ENCODE peak calls at places on chromosome 20, in eight cellular contexts. One of them, this sample, is unnamed.

GRCh38 chr20:25195014-25195961 is at the start of gene ENTPD6:
- DNase-seq in AML-193: peak
- DNase-seq in hepatic stellate cell: peak
- DNase-seq in endothelial cell: peak
- DNase-seq in iris pigment epithelial cell: peak
- DNase-seq in iPS-NIHi11: peak
- DNase-seq in astrocyte of the cerebellum: peak
- DNase-seq in NCI-H1105: peak
- DNase-seq in this sample: peak

GRCh38 chr20:33648396-33649004 is 13.6 kb upstream of the C20orf144 start:
- DNase-seq in hepatic stellate cell: no peak
- DNase-seq in NCI-H1105: no peak
- DNase-seq in AML-193: no peak
- DNase-seq in endothelial cell: no peak
- DNase-seq in iPS-NIHi11: no peak
- DNase-seq in iris pigment epithelial cell: no peak
- DNase-seq in astrocyte of the cerebellum: no peak
- DNase-seq in this sample: no peak

GRCh38 chr20:33787253-33787891 is 23.8 kb upstream of the CHMP4B start:
- DNase-seq in hepatic stellate cell: no peak
- DNase-seq in AML-193: no peak
- DNase-seq in iPS-NIHi11: no peak
- DNase-seq in iris pigment epithelial cell: no peak
- DNase-seq in NCI-H1105: no peak
- DNase-seq in endothelial cell: peak
- DNase-seq in astrocyte of the cerebellum: no peak
- DNase-seq in this sample: no peak

GRCh38 chr20:47790032-47790965 is 5.0 kb upstream of the SULF2 start:
- DNase-seq in astrocyte of the cerebellum: peak
- DNase-seq in iris pigment epithelial cell: peak
- DNase-seq in hepatic stellate cell: no peak
- DNase-seq in endothelial cell: no peak
- DNase-seq in AML-193: no peak
- DNase-seq in NCI-H1105: no peak
- DNase-seq in iPS-NIHi11: no peak
- DNase-seq in this sample: peak

GRCh38 chr20:50731930-50732690 is 730 bp downstream of the PARD6B start:
- DNase-seq in iris pigment epithelial cell: no peak
- DNase-seq in NCI-H1105: no peak
- DNase-seq in hepatic stellate cell: no peak
- DNase-seq in endothelial cell: no peak
- DNase-seq in iPS-NIHi11: no peak
- DNase-seq in AML-193: no peak
- DNase-seq in astrocyte of the cerebellum: no peak
- DNase-seq in this sample: no peak

GRCh38 chr20:3340443-3340842 is 67.0 kb downstream of the DNAAF9 start:
- DNase-seq in endothelial cell: no peak
- DNase-seq in iris pigment epithelial cell: peak
- DNase-seq in AML-193: no peak
- DNase-seq in iPS-NIHi11: no peak
- DNase-seq in astrocyte of the cerebellum: no peak
- DNase-seq in hepatic stellate cell: no peak
- DNase-seq in NCI-H1105: no peak
- DNase-seq in this sample: no peak

GRCh38 chr20:36506253-36506652 is 35.1 kb upstream of the MYL9 start:
- DNase-seq in iris pigment epithelial cell: peak
- DNase-seq in endothelial cell: no peak
- DNase-seq in AML-193: no peak
- DNase-seq in iPS-NIHi11: no peak
- DNase-seq in hepatic stellate cell: no peak
- DNase-seq in NCI-H1105: no peak
- DNase-seq in astrocyte of the cerebellum: no peak
- DNase-seq in this sample: no peak

GRCh38 chr20:1792274-1792673 is 102.9 kb upstream of the SIRPA start:
- DNase-seq in iris pigment epithelial cell: no peak
- DNase-seq in AML-193: no peak
- DNase-seq in iPS-NIHi11: no peak
- DNase-seq in hepatic stellate cell: no peak
- DNase-seq in endothelial cell: no peak
- DNase-seq in astrocyte of the cerebellum: no peak
- DNase-seq in NCI-H1105: no peak
- DNase-seq in this sample: no peak

GRCh38 chr20:11204926-11205768 is 531.3 kb upstream of the JAG1 start:
- DNase-seq in NCI-H1105: peak
- DNase-seq in astrocyte of the cerebellum: peak
- DNase-seq in AML-193: peak
- DNase-seq in iPS-NIHi11: peak
- DNase-seq in endothelial cell: peak
- DNase-seq in iris pigment epithelial cell: peak
- DNase-seq in hepatic stellate cell: no peak
- DNase-seq in this sample: no peak

GRCh38 chr20:38284893-38285444 is 19.0 kb upstream of the BPI start:
- DNase-seq in NCI-H1105: no peak
- DNase-seq in iPS-NIHi11: no peak
- DNase-seq in iris pigment epithelial cell: no peak
- DNase-seq in astrocyte of the cerebellum: no peak
- DNase-seq in AML-193: no peak
- DNase-seq in hepatic stellate cell: no peak
- DNase-seq in endothelial cell: no peak
- DNase-seq in this sample: no peak

GRCh38 chr20:46915580-46916243 is 21.1 kb downstream of the EYA2 start:
- DNase-seq in iris pigment epithelial cell: no peak
- DNase-seq in iPS-NIHi11: no peak
- DNase-seq in hepatic stellate cell: no peak
- DNase-seq in astrocyte of the cerebellum: no peak
- DNase-seq in NCI-H1105: no peak
- DNase-seq in endothelial cell: no peak
- DNase-seq in AML-193: no peak
- DNase-seq in this sample: no peak

GRCh38 chr20:10551732-10552724 is 116.9 kb downstream of the SLX4IP start:
- DNase-seq in iPS-NIHi11: peak
- DNase-seq in endothelial cell: no peak
- DNase-seq in AML-193: no peak
- DNase-seq in NCI-H1105: no peak
- DNase-seq in astrocyte of the cerebellum: no peak
- DNase-seq in iris pigment epithelial cell: no peak
- DNase-seq in hepatic stellate cell: no peak
- DNase-seq in this sample: no peak

GRCh38 chr20:13199279-13199678 is 21.8 kb upstream of the ISM1 start:
- DNase-seq in endothelial cell: no peak
- DNase-seq in iris pigment epithelial cell: no peak
- DNase-seq in NCI-H1105: no peak
- DNase-seq in AML-193: no peak
- DNase-seq in iPS-NIHi11: peak
- DNase-seq in hepatic stellate cell: no peak
- DNase-seq in astrocyte of the cerebellum: no peak
- DNase-seq in this sample: no peak

GRCh38 chr20:23514848-23515247 is 23.9 kb downstream of the CST8 start:
- DNase-seq in iris pigment epithelial cell: no peak
- DNase-seq in iPS-NIHi11: no peak
- DNase-seq in endothelial cell: no peak
- DNase-seq in NCI-H1105: no peak
- DNase-seq in AML-193: no peak
- DNase-seq in astrocyte of the cerebellum: no peak
- DNase-seq in hepatic stellate cell: no peak
- DNase-seq in this sample: no peak

GRCh38 chr20:36754656-36755222 is 8.8 kb upstream of the NDRG3 start:
- DNase-seq in astrocyte of the cerebellum: peak
- DNase-seq in NCI-H1105: peak
- DNase-seq in hepatic stellate cell: peak
- DNase-seq in iPS-NIHi11: peak
- DNase-seq in endothelial cell: peak
- DNase-seq in AML-193: peak
- DNase-seq in iris pigment epithelial cell: peak
- DNase-seq in this sample: peak

This sample was measured in non-pigmented ciliary epithelial cell.